ENCODE peak calls at places on chromosome 12, in seven cellular contexts. One of them, this sample, is unnamed. For H3K4me1 and H3K36me3, the result is how much of the 10 kb centered on the place peaks cover.

GRCh38 chr12:15772405-15773018 is 16.7 kb downstream of the EPS8 start:
- DNase-seq in uterus: no peak
- DNase-seq in heart left ventricle: no peak
- DNase-seq in ovary: no peak
- DNase-seq in mucosa of descending colon: no peak
- DNase-seq in GM23338: peak
- DNase-seq in tibial nerve: no peak
- DNase-seq in this sample: no peak

GRCh38 chr12:2960432-2960956 is 1.3 kb downstream of the TEAD4 start:
- DNase-seq in uterus: no peak
- DNase-seq in heart left ventricle: no peak
- DNase-seq in tibial nerve: no peak
- DNase-seq in GM23338: no peak
- DNase-seq in mucosa of descending colon: no peak
- DNase-seq in ovary: no peak
- DNase-seq in this sample: peak

GRCh38 chr12:56081393-56082347 is 1.7 kb downstream of the ERBB3 start:
- DNase-seq in uterus: no peak
- DNase-seq in mucosa of descending colon: peak
- DNase-seq in GM23338: peak
- DNase-seq in ovary: no peak
- DNase-seq in heart left ventricle: no peak
- DNase-seq in tibial nerve: no peak
- DNase-seq in this sample: peak

GRCh38 chr12:113757223-113758002 is 208.7 kb downstream of the RBM19 start:
- DNase-seq in GM23338: peak
- DNase-seq in ovary: no peak
- DNase-seq in mucosa of descending colon: no peak
- DNase-seq in uterus: no peak
- DNase-seq in heart left ventricle: no peak
- DNase-seq in tibial nerve: no peak
- DNase-seq in this sample: no peak

GRCh38 chr12:24135158-24135850 is 185.8 kb upstream of the SOX5 start:
- DNase-seq in mucosa of descending colon: no peak
- DNase-seq in GM23338: no peak
- DNase-seq in uterus: no peak
- DNase-seq in tibial nerve: no peak
- DNase-seq in heart left ventricle: no peak
- DNase-seq in ovary: no peak
- DNase-seq in this sample: no peak

GRCh38 chr12:65536876-65537661 is 258.6 kb downstream of the MSRB3 start:
- DNase-seq in GM23338: no peak
- DNase-seq in tibial nerve: no peak
- DNase-seq in mucosa of descending colon: no peak
- DNase-seq in uterus: peak
- DNase-seq in heart left ventricle: peak
- DNase-seq in ovary: no peak
- DNase-seq in this sample: no peak

GRCh38 chr12:39127401-39127800 is 222.0 kb upstream of the CPNE8 start:
- DNase-seq in tibial nerve: no peak
- DNase-seq in heart left ventricle: no peak
- DNase-seq in mucosa of descending colon: no peak
- DNase-seq in ovary: no peak
- DNase-seq in uterus: no peak
- DNase-seq in GM23338: no peak
- DNase-seq in this sample: no peak

GRCh38 chr12:1779783-1780182 is 40.6 kb upstream of the LRTM2 start:
- DNase-seq in GM23338: no peak
- DNase-seq in mucosa of descending colon: no peak
- DNase-seq in tibial nerve: no peak
- DNase-seq in ovary: no peak
- DNase-seq in uterus: no peak
- DNase-seq in heart left ventricle: no peak
- DNase-seq in this sample: no peak

GRCh38 chr12:6927379-6927991 is at the start of gene ATN1:
- DNase-seq in GM23338: peak
- DNase-seq in uterus: peak
- DNase-seq in ovary: peak
- DNase-seq in tibial nerve: peak
- DNase-seq in heart left ventricle: peak
- DNase-seq in mucosa of descending colon: peak
- DNase-seq in this sample: peak

GRCh38 chr12:32478166-32478565 is 78.8 kb downstream of the FGD4 start:
- DNase-seq in heart left ventricle: no peak
- DNase-seq in GM23338: no peak
- DNase-seq in ovary: no peak
- DNase-seq in tibial nerve: no peak
- DNase-seq in mucosa of descending colon: no peak
- DNase-seq in uterus: no peak
- DNase-seq in this sample: no peak

GRCh38 chr12:122855071-122855829 is 20.0 kb downstream of the HIP1R start:
- DNase-seq in heart left ventricle: no peak
- DNase-seq in mucosa of descending colon: no peak
- DNase-seq in uterus: no peak
- DNase-seq in tibial nerve: no peak
- DNase-seq in GM23338: no peak
- DNase-seq in ovary: no peak
- DNase-seq in this sample: no peak

GRCh38 chr12:51361419-51362016 is 15.0 kb upstream of the CELA1 start:
- DNase-seq in heart left ventricle: no peak
- DNase-seq in mucosa of descending colon: no peak
- DNase-seq in uterus: no peak
- DNase-seq in ovary: no peak
- DNase-seq in tibial nerve: no peak
- DNase-seq in GM23338: no peak
- DNase-seq in this sample: no peak

GRCh38 chr12:51362307-51362706 is 15.8 kb upstream of the CELA1 start:
- DNase-seq in tibial nerve: no peak
- DNase-seq in heart left ventricle: no peak
- DNase-seq in uterus: no peak
- DNase-seq in ovary: no peak
- DNase-seq in mucosa of descending colon: no peak
- DNase-seq in GM23338: no peak
- DNase-seq in this sample: no peak

GRCh38 chr12:51364026-51364425 is 17.5 kb upstream of the CELA1 start:
- DNase-seq in GM23338: no peak
- DNase-seq in tibial nerve: no peak
- DNase-seq in mucosa of descending colon: no peak
- DNase-seq in uterus: no peak
- DNase-seq in ovary: no peak
- DNase-seq in heart left ventricle: no peak
- DNase-seq in this sample: no peak

GRCh38 chr12:51365276-51365675 is 18.8 kb upstream of the CELA1 start:
- DNase-seq in uterus: no peak
- DNase-seq in heart left ventricle: no peak
- DNase-seq in mucosa of descending colon: no peak
- DNase-seq in tibial nerve: no peak
- DNase-seq in ovary: no peak
- DNase-seq in GM23338: no peak
- DNase-seq in this sample: no peak

DNA sequence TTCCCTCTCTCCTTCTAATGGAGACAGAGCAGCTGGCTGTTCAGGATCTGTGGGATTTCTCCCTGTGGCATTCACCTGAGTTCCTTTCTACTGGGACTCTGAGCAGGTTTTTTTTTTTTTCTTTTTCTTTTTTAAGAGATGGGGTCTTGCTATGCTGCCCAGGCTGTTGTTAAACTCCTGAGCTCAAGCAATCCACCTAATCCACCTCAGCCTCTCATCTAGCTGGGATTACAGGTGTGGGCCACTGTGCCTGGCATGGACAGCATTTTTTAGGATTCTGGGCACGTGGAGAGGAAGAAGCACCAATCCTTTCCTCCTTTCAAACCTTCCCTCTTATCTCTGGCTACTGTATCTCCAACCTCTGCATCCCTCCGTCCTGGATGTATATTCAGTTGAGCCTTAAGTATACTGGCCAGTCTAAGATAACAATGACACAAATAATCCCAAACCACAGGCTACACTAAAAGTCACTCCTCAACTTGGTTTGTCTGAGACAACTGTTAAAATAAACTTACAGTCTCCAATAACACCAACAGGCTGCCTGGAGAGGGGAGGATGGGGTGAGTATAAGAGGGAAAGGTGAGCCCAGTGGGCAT is 16.4 kb upstream of the CELA1 start:
- DNase-seq in mucosa of descending colon: no peak
- DNase-seq in ovary: no peak
- DNase-seq in tibial nerve: no peak
- DNase-seq in heart left ventricle: no peak
- DNase-seq in GM23338: no peak
- DNase-seq in uterus: no peak
- DNase-seq in this sample: no peak
- H3K4me1 ChIP-seq in mucosa of descending colon: under half
- H3K4me1 ChIP-seq in ovary: under half
- H3K4me1 ChIP-seq in tibial nerve: under half
- H3K4me1 ChIP-seq in heart left ventricle: under half
- H3K4me1 ChIP-seq in GM23338: under half
- H3K4me1 ChIP-seq in uterus: under half
- H3K4me1 ChIP-seq in this sample: under half

DNA sequence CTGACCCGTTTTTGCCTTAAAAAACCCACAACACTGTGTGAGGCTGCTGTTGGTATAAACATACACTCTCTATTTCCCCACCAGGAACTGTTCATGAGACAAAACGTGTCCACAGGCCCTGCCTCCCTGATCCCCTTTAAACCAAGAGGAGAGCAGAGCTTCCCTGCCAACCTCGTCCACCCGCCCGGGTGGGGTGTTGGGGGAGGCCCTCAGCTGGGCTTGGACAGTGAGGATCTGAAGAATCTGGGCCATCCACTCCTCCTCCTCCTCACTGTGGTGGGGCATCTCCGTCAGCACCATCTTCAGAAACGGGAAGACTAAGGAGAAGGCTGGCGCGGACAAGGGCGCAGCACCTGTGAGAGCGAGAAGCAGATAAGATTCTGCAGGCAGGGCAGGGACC is 36.8 kb downstream of the GCN1 start:
- DNase-seq in ovary: no peak
- DNase-seq in heart left ventricle: no peak
- DNase-seq in mucosa of descending colon: no peak
- DNase-seq in tibial nerve: no peak
- DNase-seq in uterus: no peak
- DNase-seq in GM23338: no peak
- DNase-seq in this sample: no peak
- H3K36me3 ChIP-seq in ovary: under half
- H3K36me3 ChIP-seq in heart left ventricle: half or more
- H3K36me3 ChIP-seq in mucosa of descending colon: under half
- H3K36me3 ChIP-seq in tibial nerve: under half
- H3K36me3 ChIP-seq in uterus: under half
- H3K36me3 ChIP-seq in GM23338: half or more
- H3K36me3 ChIP-seq in this sample: half or more

DNA sequence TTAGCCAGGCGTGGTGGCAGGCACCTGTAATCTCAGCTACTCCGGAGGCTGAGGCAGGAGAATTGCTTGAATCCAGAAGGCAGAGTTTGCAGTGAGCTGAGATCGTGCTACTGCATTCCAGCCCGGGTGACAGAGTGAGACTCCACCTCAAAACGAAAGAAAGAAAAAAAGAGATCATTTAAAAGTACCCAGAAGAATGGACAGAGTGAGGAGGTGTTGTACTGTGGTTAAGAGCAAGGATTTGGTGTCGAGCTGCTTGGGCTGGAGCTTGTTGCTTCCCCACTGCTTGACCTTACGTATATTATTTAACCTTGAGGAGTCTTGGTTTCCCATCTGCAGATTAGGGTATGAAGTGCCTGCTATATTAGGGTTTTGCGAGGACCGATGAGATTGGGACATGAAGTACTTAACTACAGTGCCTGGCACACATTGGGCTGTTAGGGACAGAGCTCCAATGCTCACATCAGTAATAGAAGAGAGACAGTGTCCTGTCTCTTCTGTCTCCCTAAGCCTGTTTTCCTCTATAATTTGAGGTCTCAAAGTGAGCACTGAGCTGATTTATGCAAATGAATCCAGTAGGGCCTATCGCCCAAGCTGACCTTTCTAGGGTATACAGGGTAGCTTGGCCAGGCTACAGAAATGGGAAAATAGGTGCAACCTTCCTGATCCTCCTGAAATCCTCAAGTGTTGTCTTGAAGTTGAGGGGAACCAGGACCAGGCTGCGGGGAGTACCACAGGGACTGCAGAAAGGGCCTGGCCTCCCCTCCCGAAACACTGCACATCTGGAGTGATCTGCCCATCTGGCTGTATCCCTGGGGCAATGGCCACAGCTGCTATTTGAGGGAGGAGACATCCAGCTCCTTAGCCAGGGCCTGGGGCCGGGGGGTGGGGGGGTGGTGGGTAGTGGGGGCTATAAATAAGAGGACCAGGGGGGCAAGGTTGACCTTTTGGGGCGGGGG is 8.6 kb upstream of the HDAC7 start:
- DNase-seq in GM23338: no peak
- DNase-seq in ovary: no peak
- DNase-seq in mucosa of descending colon: no peak
- DNase-seq in uterus: no peak
- DNase-seq in tibial nerve: no peak
- DNase-seq in heart left ventricle: no peak
- DNase-seq in this sample: no peak
- H3K4me1 ChIP-seq in GM23338: under half
- H3K4me1 ChIP-seq in ovary: under half
- H3K4me1 ChIP-seq in mucosa of descending colon: under half
- H3K4me1 ChIP-seq in uterus: under half
- H3K4me1 ChIP-seq in tibial nerve: under half
- H3K4me1 ChIP-seq in heart left ventricle: under half
- H3K4me1 ChIP-seq in this sample: under half

GRCh38 chr12:58364389-58365086 is 423.2 kb downstream of the ATP23 start:
- DNase-seq in heart left ventricle: no peak
- DNase-seq in GM23338: no peak
- DNase-seq in mucosa of descending colon: no peak
- DNase-seq in tibial nerve: no peak
- DNase-seq in ovary: no peak
- DNase-seq in uterus: no peak
- DNase-seq in this sample: no peak
- H3K36me3 ChIP-seq in heart left ventricle: under half
- H3K36me3 ChIP-seq in GM23338: under half
- H3K36me3 ChIP-seq in mucosa of descending colon: under half
- H3K36me3 ChIP-seq in tibial nerve: under half
- H3K36me3 ChIP-seq in ovary: under half
- H3K36me3 ChIP-seq in uterus: under half
- H3K36me3 ChIP-seq in this sample: under half

This sample was measured in pancreas.